ENCODE peak calls at places on chromosomes 5 and 9, in six cellular contexts. P is heart left ventricle, C is tibial nerve, O is sigmoid colon, K is OCI-LY7, D is ovary. A is an unnamed sample. For H3K4me1, the result is how much of the 10 kb centered on the place peaks cover.

GRCh38 chr9:33388110-33388994 is 14.0 kb downstream of the AQP7 start:
- DNase-seq in K (no peak), D (no peak), O (no peak), P (no peak), C (no peak), A (no peak)

GRCh38 chr9:91734371-91734981 is 215.6 kb downstream of the ROR2 start:
- DNase-seq in D (peak), C (peak), P (peak), O (peak), K (peak), A (peak)

GRCh38 chr9:85432599-85432998 is 309.2 kb downstream of the AGTPBP1 start:
- DNase-seq in O (no peak), C (no peak), D (no peak), K (no peak), P (no peak), A (no peak)

GRCh38 chr9:117284414-117284813 is 130.4 kb downstream of the ASTN2 start:
- DNase-seq in D (no peak), P (no peak), O (no peak), C (no peak), K (no peak), A (no peak)

GRCh38 chr5:180644129-180644824 is 5.1 kb downstream of the FLT4 start:
- DNase-seq in C (no peak), P (no peak), O (no peak), K (no peak), D (no peak), A (no peak)

GRCh38 chr5:33049845-33050244 is 338.7 kb downstream of the NPR3 start:
- DNase-seq in K (no peak), O (no peak), P (no peak), C (no peak), D (no peak), A (no peak)

GRCh38 chr5:27316283-27316675 is 277.9 kb upstream of the CDH9 start:
- DNase-seq in O (no peak), C (no peak), P (no peak), K (no peak), D (no peak), A (no peak)

GRCh38 chr9:112032009-112032408 is 135.4 kb downstream of the UGCG start:
- DNase-seq in O (no peak), P (no peak), D (no peak), K (peak), C (no peak), A (no peak)

GRCh38 chr5:1877434-1878049 is 5.2 kb downstream of the IRX4 start:
- DNase-seq in K (peak), P (no peak), O (no peak), D (no peak), C (no peak), A (no peak)

GRCh38 chr5:107955321-107955720 is 284.6 kb upstream of the EFNA5 start:
- DNase-seq in C (no peak), D (no peak), P (no peak), O (no peak), K (no peak), A (no peak)

GRCh38 chr5:97412959-97413358 is 229.9 kb upstream of the RIOK2 start:
- DNase-seq in O (no peak), D (no peak), K (no peak), P (no peak), C (no peak), A (no peak)

GRCh38 chr5:103283869-103284268 is 25.3 kb downstream of the MACIR start:
- DNase-seq in O (no peak), C (no peak), K (no peak), D (no peak), P (no peak), A (no peak)

GRCh38 chr9:92963831-92964606 is 16.7 kb downstream of the FGD3 start:
- DNase-seq in D (no peak), O (no peak), P (no peak), C (peak), K (peak), A (peak)

GRCh38 chr5:179919487-179920060 is 11.9 kb upstream of the TBC1D9B start:
- DNase-seq in P (no peak), O (no peak), C (no peak), D (no peak), K (no peak), A (no peak)

GRCh38 chr5:14834584-14835540 is 36.7 kb downstream of the ANKH start:
- DNase-seq in D (no peak), K (no peak), P (no peak), C (no peak), O (no peak), A (no peak)

GRCh38 chr5:166977916-166978434 is 1313.5 kb upstream of the WWC1 start:
- DNase-seq in P (no peak), K (no peak), O (no peak), D (no peak), C (no peak), A (no peak)

GRCh38 chr5:157562111-157562581 is 13.4 kb downstream of the ADAM19 start:
- DNase-seq in D (no peak), P (peak), C (peak), O (peak), K (no peak), A (peak)

GRCh38 chr5:59813761-59814562 is 79.6 kb downstream of the PDE4D start:
- DNase-seq in O (no peak), P (no peak), C (peak), D (no peak), K (peak), A (no peak)

GRCh38 chr5:71767661-71768060 is 48.6 kb downstream of the CARTPT start:
- DNase-seq in O (no peak), P (no peak), C (no peak), K (no peak), D (no peak), A (no peak)

GRCh38 chr5:74622944-74623343 is 17.6 kb downstream of the ENC1 start:
- DNase-seq in O (no peak), D (no peak), P (no peak), K (no peak), C (no peak), A (no peak)

GRCh38 chr9:125987420-125987819 is 240.2 kb downstream of the PBX3 start:
- DNase-seq in P (no peak), K (no peak), C (no peak), O (peak), D (no peak), A (no peak)

GRCh38 chr5:108220834-108221233 is 161.1 kb downstream of the FBXL17 start:
- DNase-seq in D (no peak), C (no peak), O (no peak), P (no peak), K (no peak), A (no peak)

GRCh38 chr9:105447814-105448812 is at the start of gene FSD1L:
- DNase-seq in K (peak), O (peak), C (peak), P (peak), D (peak), A (peak)
- TF ChIP-seq CTCF in K (peak), O (no peak), C (peak), P (peak), D (no peak), A (no peak)

GRCh38 chr9:134841180-134841904 is 39.3 kb upstream of the FCN2 start:
- DNase-seq in P (no peak), D (no peak), C (no peak), O (no peak), K (no peak), A (no peak)
- H3K4me1 ChIP-seq in P (under half), D (under half), C (under half), O (under half), K (under half), A (under half)

DNA sequence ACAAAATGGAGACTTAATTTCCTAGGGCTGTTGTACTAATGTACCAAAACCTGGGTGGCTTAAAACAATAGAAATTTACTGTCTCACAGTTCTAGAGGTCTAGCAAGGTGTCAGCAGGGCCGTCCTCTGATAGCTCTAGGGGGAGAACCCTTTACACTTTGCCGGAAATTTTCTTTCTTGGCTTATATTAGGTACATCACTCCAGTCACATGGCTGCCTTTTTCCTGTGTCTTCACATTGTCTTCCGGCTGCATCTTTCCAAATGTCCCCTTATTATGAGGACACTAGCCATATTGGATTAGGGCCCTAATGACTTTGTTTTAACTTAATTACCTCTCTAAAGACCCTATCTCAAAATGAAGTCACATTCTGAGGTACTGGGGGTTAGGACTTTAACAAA is 5.8 kb downstream of the UHRF2 start:
- DNase-seq in P (no peak), K (no peak), C (no peak), O (no peak), D (no peak), A (no peak)
- H3K4me3 ChIP-seq in P (no peak), K (no peak), C (no peak), O (no peak), D (no peak), A (no peak)

DNA sequence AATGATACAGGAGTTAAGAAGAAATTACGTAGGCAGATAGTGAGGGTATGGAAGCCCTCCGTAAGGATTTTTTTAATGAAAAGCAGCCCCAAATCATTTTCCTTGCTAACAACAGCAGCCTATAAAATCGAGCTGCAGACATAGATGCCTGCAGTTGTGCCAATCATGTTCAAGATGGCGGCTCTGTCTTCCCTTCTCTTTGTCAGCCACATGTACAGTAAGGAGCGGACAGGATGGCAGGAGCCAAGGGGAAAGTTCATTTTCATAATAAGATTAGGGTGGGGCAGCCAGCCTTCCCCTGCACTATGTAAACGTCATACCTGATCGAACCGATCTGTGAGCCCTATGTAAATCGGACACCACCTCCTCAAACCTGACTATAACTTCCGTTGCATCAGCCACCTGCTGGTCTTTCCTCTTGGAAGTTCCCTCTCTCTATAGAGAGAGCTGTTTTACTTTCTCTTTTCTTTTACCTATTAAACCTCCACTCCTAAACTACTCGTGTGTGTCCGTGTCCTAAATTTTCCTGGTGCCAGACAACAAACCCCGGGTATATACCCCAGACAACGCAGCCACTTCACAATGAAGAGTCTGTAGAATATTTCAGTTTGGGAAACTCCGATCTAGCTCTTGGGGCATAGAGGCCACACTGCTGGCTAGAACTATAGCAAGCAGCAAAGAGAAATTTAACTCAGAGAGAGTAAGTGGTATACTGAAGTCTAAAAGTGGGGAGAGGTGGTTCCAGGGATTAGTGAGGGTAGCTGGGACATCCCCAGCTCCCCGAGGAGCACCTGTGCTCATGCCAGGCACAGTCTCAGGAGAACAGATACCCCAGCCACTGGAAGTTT is 20.8 kb upstream of the SLC24A2 start:
- DNase-seq in K (no peak), D (no peak), P (no peak), C (no peak), O (no peak), A (no peak)
- TF ChIP-seq CTCF in K (no peak), D (no peak), P (no peak), C (no peak), O (no peak), A (no peak)

GRCh38 chr5:139659673-139660072 is 11.5 kb downstream of the CXXC5 start:
- DNase-seq in P (peak), O (no peak), K (no peak), C (no peak), D (no peak), A (no peak)
- H3K4me1 ChIP-seq in P (half or more), O (half or more), K (half or more), C (half or more), D (under half), A (half or more)

GRCh38 chr5:150154618-150155134 is 969 bp downstream of the PDGFRB start:
- DNase-seq in O (no peak), D (no peak), C (no peak), P (no peak), K (no peak), A (no peak)
- H3K4me3 ChIP-seq in O (peak), D (peak), C (peak), P (peak), K (no peak), A (peak)

GRCh38 chr5:79922626-79923025 is 68.4 kb downstream of the MTX3 start:
- DNase-seq in D (no peak), O (no peak), K (no peak), P (no peak), C (no peak), A (no peak)

GRCh38 chr5:79923431-79923830 is 67.6 kb downstream of the MTX3 start:
- DNase-seq in D (no peak), K (no peak), C (no peak), O (no peak), P (no peak), A (no peak)

GRCh38 chr5:79929095-79929494 is 62.0 kb downstream of the MTX3 start:
- DNase-seq in P (no peak), O (no peak), C (no peak), D (no peak), K (no peak), A (no peak)

GRCh38 chr5:79924936-79925893 is 65.8 kb downstream of the MTX3 start:
- DNase-seq in C (no peak), O (no peak), K (peak), D (no peak), P (no peak), A (no peak)
- TF ChIP-seq CTCF in C (no peak), O (no peak), K (peak), D (no peak), P (no peak), A (no peak)

A was measured in tibial artery.